ENCODE peak calls at places on chromosomes 16 and 17, in seven cellular contexts. T, G, L, X, A, J and O are unnamed samples.
A peak's percentile ranks its signal among the peaks of the same experiment; 100 is the strongest.

GRCh38 chr16:23597003-23597756 is 1.1 kb upstream of the NDUFAB1 start:
- DNase-seq in X (peak; percentile 13), J (peak; percentile 29), G (no peak), L (no peak), T (peak; percentile 78), A (no peak), O (no peak)

GRCh38 chr17:48012151-48012520 is 25.5 kb downstream of the COPZ2 start:
- DNase-seq in G (no peak), X (peak; percentile 54), J (no peak), L (no peak), A (no peak), T (no peak), O (no peak)

GRCh38 chr17:79983456-79983855 is 52.2 kb downstream of the TBC1D16 start:
- DNase-seq in T (no peak), L (peak; percentile 43), X (peak; percentile 2), A (no peak), J (peak; percentile 53), G (no peak), O (peak; percentile 80)

GRCh38 chr16:50444546-50444945 is 75.8 kb upstream of the BRD7 start:
- DNase-seq in X (no peak), G (no peak), L (no peak), J (no peak), T (no peak), A (no peak), O (peak; percentile 29)

GRCh38 chr17:77233635-77234334 is 93.0 kb downstream of the SEC14L1 start:
- DNase-seq in J (peak; percentile 84), T (peak; percentile 40), X (no peak), G (peak; percentile 89), A (peak; percentile 63), L (no peak), O (no peak)

GRCh38 chr16:14324581-14324980 is 253.5 kb downstream of the MRTFB start:
- DNase-seq in G (peak; percentile 44), L (no peak), X (no peak), J (no peak), A (no peak), T (no peak), O (no peak)

GRCh38 chr17:45584092-45585036 is 93.8 kb upstream of the PLEKHM1 start:
- DNase-seq in A (peak; percentile 23), L (peak; percentile 84), X (peak; percentile 66), J (peak; percentile 77), G (peak; percentile 36), T (peak; percentile 48), O (peak; percentile 45)

GRCh38 chr16:1580256-1580655 is 31.6 kb downstream of the IFT140 start:
- DNase-seq in T (no peak), J (no peak), X (no peak), A (no peak), L (no peak), G (no peak), O (no peak)

GRCh38 chr16:11325404-11326083 is 19.7 kb upstream of the RMI2 start:
- DNase-seq in G (no peak), L (no peak), J (no peak), X (no peak), A (no peak), T (no peak), O (no peak)

GRCh38 chr16:31421587-31421986 is 6.6 kb downstream of the COX6A2 start:
- DNase-seq in T (peak; percentile 23), L (no peak), X (no peak), G (no peak), J (no peak), A (no peak), O (no peak)

GRCh38 chr16:85663891-85664321 is 24.8 kb downstream of the GINS2 start:
- DNase-seq in X (peak; percentile 84), J (peak; percentile 88), A (no peak), G (peak; percentile 28), T (peak; percentile 81), L (no peak), O (no peak)

GRCh38 chr16:50485232-50485631 is 63.0 kb upstream of the NKD1 start:
- DNase-seq in T (no peak), A (no peak), X (no peak), L (no peak), J (peak; percentile 0), G (no peak), O (peak; percentile 29)

GRCh38 chr17:81577278-81578000 is 25.3 kb upstream of the FAAP100 start:
- DNase-seq in T (no peak), G (no peak), A (peak; percentile 55), J (no peak), X (no peak), L (no peak), O (no peak)

GRCh38 chr16:71441348-71441781 is 489 bp downstream of the TLE7 start:
- DNase-seq in A (no peak), J (no peak), G (no peak), X (no peak), T (no peak), L (no peak), O (no peak)

GRCh38 chr17:34318474-34318873 is 761 bp upstream of the CCL8 start:
- DNase-seq in J (no peak), A (no peak), G (no peak), T (no peak), X (no peak), L (no peak), O (no peak)

GRCh38 chr17:77129568-77130301 is 11.0 kb upstream of the SEC14L1 start:
- DNase-seq in J (no peak), L (no peak), X (no peak), T (peak; percentile 69), A (no peak), G (peak; percentile 28), O (no peak)

GRCh38 chr16:82639666-82640336 is 13.0 kb downstream of the CDH13 start:
- DNase-seq in J (peak; percentile 56), A (peak; percentile 35), L (no peak), T (peak; percentile 50), G (peak; percentile 58), X (peak; percentile 26), O (no peak)

GRCh38 chr16:82643936-82644630 is 17.3 kb downstream of the CDH13 start:
- DNase-seq in T (no peak), X (no peak), A (no peak), J (peak; percentile 34), L (no peak), G (no peak), O (no peak)

GRCh38 chr16:82643136-82643535 is 16.4 kb downstream of the CDH13 start:
- DNase-seq in X (no peak), L (no peak), G (no peak), A (no peak), J (peak; percentile 10), T (no peak), O (no peak)

GRCh38 chr16:82639263-82639662 is 12.5 kb downstream of the CDH13 start:
- DNase-seq in X (no peak), T (no peak), J (peak; percentile 30), G (no peak), L (no peak), A (no peak), O (no peak)

DNA sequence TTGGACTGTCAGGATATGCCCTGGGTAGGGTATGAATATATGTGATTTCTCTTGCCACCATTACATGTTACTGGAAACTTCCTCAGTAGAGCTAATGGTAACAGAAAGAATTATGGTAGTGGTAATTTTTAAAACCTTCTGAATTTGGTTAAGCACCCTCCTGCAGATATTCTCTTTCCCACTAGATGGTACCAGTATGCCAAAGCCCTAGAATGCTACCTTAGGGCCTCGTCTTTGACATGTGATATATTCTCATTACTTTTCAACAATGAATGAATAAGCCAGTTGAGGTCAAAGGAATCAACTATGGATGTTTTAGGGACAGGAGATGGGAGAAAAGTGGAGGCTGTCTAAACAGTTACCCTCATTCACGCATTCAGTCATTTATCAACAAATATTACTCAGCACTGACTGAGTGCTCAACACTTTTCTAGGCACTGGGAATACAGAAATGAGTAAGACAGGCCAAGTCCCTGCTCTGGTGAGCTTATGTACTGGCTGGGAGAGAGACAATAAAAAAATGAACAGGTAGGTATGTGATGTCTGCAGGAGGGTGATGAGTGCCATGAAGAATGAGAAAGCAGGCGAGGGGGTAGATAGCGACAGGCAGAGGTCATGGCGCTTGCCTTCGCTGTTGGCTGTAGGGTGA is 14.7 kb downstream of the CDH13 start:
- DNase-seq in A (no peak), L (no peak), G (peak; percentile 57), T (no peak), J (no peak), X (no peak), O (no peak)
- TF ChIP-seq CTCF in A (no peak), L (peak; percentile 9), G (peak; percentile 61), T (peak; percentile 8), J (no peak), X (no peak), O (no peak)

DNA sequence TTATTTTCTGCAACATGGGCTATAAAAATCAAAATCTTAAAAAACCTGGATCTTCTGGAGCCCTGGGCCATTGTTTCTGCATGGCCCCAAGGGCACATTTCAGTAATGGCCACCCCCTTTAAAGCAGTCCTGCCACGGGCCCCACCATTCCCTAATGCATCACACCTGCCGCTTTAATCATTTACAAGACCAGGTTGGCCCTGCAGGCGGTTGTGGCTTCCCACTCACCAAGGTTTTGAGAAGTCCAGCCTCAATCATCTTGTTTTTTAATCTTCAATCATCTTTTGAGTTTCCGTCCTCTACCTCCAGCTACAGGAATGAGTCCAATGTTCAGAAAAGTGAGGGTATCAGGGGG is 20.3 kb upstream of the NUP93 start:
- DNase-seq in L (no peak), T (no peak), A (no peak), X (no peak), G (no peak), J (no peak), O (no peak)
- H3K4me3 ChIP-seq in L (no peak overlapping the region), T (no peak overlapping the region), A (no peak overlapping the region), X (no peak overlapping the region), G (no peak overlapping the region), J (no peak overlapping the region), O (no peak overlapping the region)

DNA sequence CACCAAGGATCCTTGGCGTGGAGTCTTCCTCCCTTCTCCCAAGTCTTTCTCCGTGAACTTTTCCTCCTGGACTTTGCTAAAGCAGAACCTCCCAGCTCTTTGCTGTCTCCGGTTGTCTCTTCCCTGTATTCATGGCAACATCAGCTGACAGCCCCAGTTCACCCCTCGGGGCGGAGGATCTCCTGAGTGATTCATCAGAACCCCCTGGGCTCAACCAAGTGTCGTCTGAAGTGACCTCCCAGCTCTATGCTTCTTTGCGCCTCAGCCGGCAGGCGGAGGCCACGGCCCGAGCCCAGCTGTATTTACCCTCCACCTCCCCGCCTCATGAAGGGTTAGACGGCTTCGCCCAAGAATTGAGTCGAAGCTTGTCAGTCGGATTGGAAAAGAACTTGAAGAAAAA is 943 bp downstream of the CNTROB start:
- DNase-seq in G (peak; percentile 61), J (peak; percentile 76), L (no peak), T (peak; percentile 31), A (peak; percentile 53), X (peak; percentile 31), O (no peak)
- TF ChIP-seq POLR2A in G (no peak), J (no peak), L (no peak), T (no peak), A (no peak), X (no peak), O (no peak)

GRCh38 chr17:197352-197751 is 15.9 kb upstream of the DOC2B start:
- DNase-seq in A (no peak), T (no peak), G (no peak), J (peak; percentile 4), L (no peak), X (peak; percentile 6), O (no peak)

GRCh38 chr17:193426-193810 is 12.0 kb upstream of the DOC2B start:
- DNase-seq in T (no peak), J (no peak), G (no peak), A (no peak), L (no peak), X (no peak), O (no peak)

GRCh38 chr17:192666-193425 is 11.4 kb upstream of the DOC2B start:
- DNase-seq in X (no peak), J (no peak), L (no peak), T (no peak), G (no peak), A (no peak), O (no peak)

GRCh38 chr17:194844-195602 is 13.6 kb upstream of the DOC2B start:
- DNase-seq in T (no peak), G (no peak), A (no peak), L (no peak), J (no peak), X (no peak), O (no peak)

GRCh38 chr17:193841-194806 is 12.7 kb upstream of the DOC2B start:
- DNase-seq in T (no peak), J (no peak), L (no peak), X (peak; percentile 92), G (no peak), A (no peak), O (no peak)
- TF ChIP-seq CTCF in T (no peak), J (no peak), L (no peak), X (peak; percentile 20), G (no peak), A (no peak), O (no peak)